ENCODE peak calls at places on chromosome 1, in five cellular contexts. One of them, this sample, is unnamed.
A peak's percentile ranks its signal among the peaks of the same experiment; 100 is the strongest.

GRCh38 chr1:36183309-36183856 is 27.4 kb downstream of the MAP7D1 start:
- DNase-seq in RWPE2: no peak
- DNase-seq in NCI-H1694 treated with DMSO at 0.1 percent for 48 hours: no peak
- DNase-seq in Caki2: no peak
- DNase-seq in stimulated activated CD4-positive, alpha-beta T cell treated with anti-CD3 and anti-CD28 coated beads, Interleukin-4, amount 100 ng/mL, for 1 hour: no peak
- DNase-seq in this sample: no peak

GRCh38 chr1:117565745-117566455 is 39.9 kb upstream of the TENT5C start:
- DNase-seq in Caki2: no peak
- DNase-seq in RWPE2: no peak
- DNase-seq in stimulated activated CD4-positive, alpha-beta T cell treated with anti-CD3 and anti-CD28 coated beads, Interleukin-4, amount 100 ng/mL, for 1 hour: no peak
- DNase-seq in NCI-H1694 treated with DMSO at 0.1 percent for 48 hours: no peak
- DNase-seq in this sample: no peak

GRCh38 chr1:92536593-92537332 is 50.0 kb upstream of the GFI1 start:
- DNase-seq in stimulated activated CD4-positive, alpha-beta T cell treated with anti-CD3 and anti-CD28 coated beads, Interleukin-4, amount 100 ng/mL, for 1 hour: no peak
- DNase-seq in NCI-H1694 treated with DMSO at 0.1 percent for 48 hours: no peak
- DNase-seq in RWPE2: no peak
- DNase-seq in Caki2: peak; percentile 11
- DNase-seq in this sample: peak; percentile 81

GRCh38 chr1:20184997-20185833 is 681 bp upstream of the UBXN10 start:
- DNase-seq in stimulated activated CD4-positive, alpha-beta T cell treated with anti-CD3 and anti-CD28 coated beads, Interleukin-4, amount 100 ng/mL, for 1 hour: peak; percentile 33
- DNase-seq in Caki2: no peak
- DNase-seq in RWPE2: no peak
- DNase-seq in NCI-H1694 treated with DMSO at 0.1 percent for 48 hours: no peak
- DNase-seq in this sample: peak; percentile 86

GRCh38 chr1:163866539-163866938 is 544.8 kb downstream of the NUF2 start:
- DNase-seq in Caki2: no peak
- DNase-seq in stimulated activated CD4-positive, alpha-beta T cell treated with anti-CD3 and anti-CD28 coated beads, Interleukin-4, amount 100 ng/mL, for 1 hour: no peak
- DNase-seq in RWPE2: no peak
- DNase-seq in NCI-H1694 treated with DMSO at 0.1 percent for 48 hours: no peak
- DNase-seq in this sample: no peak

GRCh38 chr1:204503122-204503912 is 8.7 kb upstream of the PIK3C2B start:
- DNase-seq in stimulated activated CD4-positive, alpha-beta T cell treated with anti-CD3 and anti-CD28 coated beads, Interleukin-4, amount 100 ng/mL, for 1 hour: no peak
- DNase-seq in Caki2: peak; percentile 62
- DNase-seq in NCI-H1694 treated with DMSO at 0.1 percent for 48 hours: peak; percentile 91
- DNase-seq in RWPE2: no peak
- DNase-seq in this sample: peak; percentile 87

GRCh38 chr1:171188388-171189266 is 3.5 kb downstream of the FMO2 start:
- DNase-seq in RWPE2: no peak
- DNase-seq in Caki2: peak; percentile 30
- DNase-seq in stimulated activated CD4-positive, alpha-beta T cell treated with anti-CD3 and anti-CD28 coated beads, Interleukin-4, amount 100 ng/mL, for 1 hour: peak; percentile 16
- DNase-seq in NCI-H1694 treated with DMSO at 0.1 percent for 48 hours: peak; percentile 43
- DNase-seq in this sample: peak; percentile 40

GRCh38 chr1:73331726-73332125 is 866.2 kb downstream of the LRRIQ3 start:
- DNase-seq in NCI-H1694 treated with DMSO at 0.1 percent for 48 hours: no peak
- DNase-seq in Caki2: no peak
- DNase-seq in RWPE2: no peak
- DNase-seq in stimulated activated CD4-positive, alpha-beta T cell treated with anti-CD3 and anti-CD28 coated beads, Interleukin-4, amount 100 ng/mL, for 1 hour: no peak
- DNase-seq in this sample: no peak

GRCh38 chr1:32998997-32999396 is 34.4 kb upstream of the RNF19B start:
- DNase-seq in RWPE2: no peak
- DNase-seq in NCI-H1694 treated with DMSO at 0.1 percent for 48 hours: no peak
- DNase-seq in stimulated activated CD4-positive, alpha-beta T cell treated with anti-CD3 and anti-CD28 coated beads, Interleukin-4, amount 100 ng/mL, for 1 hour: no peak
- DNase-seq in Caki2: no peak
- DNase-seq in this sample: no peak

GRCh38 chr1:54325705-54326461 is 80.3 kb downstream of the SSBP3 start:
- DNase-seq in stimulated activated CD4-positive, alpha-beta T cell treated with anti-CD3 and anti-CD28 coated beads, Interleukin-4, amount 100 ng/mL, for 1 hour: no peak
- DNase-seq in NCI-H1694 treated with DMSO at 0.1 percent for 48 hours: peak; percentile 28
- DNase-seq in Caki2: no peak
- DNase-seq in RWPE2: no peak
- DNase-seq in this sample: no peak

GRCh38 chr1:91596474-91596873 is 95.8 kb downstream of the CDC7 start:
- DNase-seq in Caki2: no peak
- DNase-seq in stimulated activated CD4-positive, alpha-beta T cell treated with anti-CD3 and anti-CD28 coated beads, Interleukin-4, amount 100 ng/mL, for 1 hour: no peak
- DNase-seq in RWPE2: no peak
- DNase-seq in NCI-H1694 treated with DMSO at 0.1 percent for 48 hours: no peak
- DNase-seq in this sample: no peak

This sample was measured in Jurkat, Clone E6-1.